ENCODE peak calls at places on chromosomes 1 and 21, in seven cellular contexts. J is fibroblast of the aortic adventitia, U is GM13976, H is fibroblast of mammary gland, B is MM.1S, G is GM06990, R is heart left ventricle. K is an unnamed sample.

GRCh38 chr1:19754482-19754881 is 45.2 kb downstream of the TMCO4 start:
- DNase-seq in J (no peak), U (no peak), H (no peak), B (no peak), G (no peak), R (no peak), K (no peak)

GRCh38 chr1:157497987-157498781 is 54.1 kb downstream of the FCRL5 start:
- DNase-seq in J (no peak), U (no peak), H (no peak), B (no peak), G (no peak), R (no peak), K (no peak)

GRCh38 chr1:176989754-176990153 is 174.8 kb downstream of the ASTN1 start:
- DNase-seq in J (no peak), U (no peak), H (no peak), B (no peak), G (no peak), R (no peak), K (no peak)

GRCh38 chr1:75034376-75034775 is 99.8 kb upstream of the LHX8 start:
- DNase-seq in J (no peak), U (no peak), H (no peak), B (no peak), G (no peak), R (no peak), K (no peak)

GRCh38 chr1:44228218-44228617 is 14.9 kb downstream of the DMAP1 start:
- DNase-seq in J (no peak), U (no peak), H (no peak), B (no peak), G (no peak), R (no peak), K (no peak)

GRCh38 chr1:156540955-156541354 is 31.4 kb downstream of the IQGAP3 start:
- DNase-seq in J (no peak), U (no peak), H (peak), B (no peak), G (no peak), R (no peak), K (no peak)

GRCh38 chr1:110477445-110477957 is 26.6 kb downstream of the PROK1 start:
- DNase-seq in J (no peak), U (no peak), H (no peak), B (no peak), G (no peak), R (no peak), K (no peak)

GRCh38 chr1:61397495-61397894 is 315.1 kb downstream of the NFIA start:
- DNase-seq in J (no peak), U (no peak), H (no peak), B (no peak), G (no peak), R (no peak), K (no peak)

GRCh38 chr1:204945565-204945977 is 74.9 kb downstream of the NFASC start:
- DNase-seq in J (no peak), U (no peak), H (no peak), B (no peak), G (no peak), R (no peak), K (no peak)

GRCh38 chr21:41487082-41487481 is 20.9 kb downstream of the TMPRSS2 start:
- DNase-seq in J (no peak), U (no peak), H (peak), B (no peak), G (no peak), R (no peak), K (no peak)

GRCh38 chr1:41380979-41381690 is 19.9 kb downstream of the FOXO6 start:
- DNase-seq in J (no peak), U (no peak), H (no peak), B (no peak), G (no peak), R (peak), K (peak)

GRCh38 chr1:9061252-9061948 is 8.0 kb downstream of the SLC2A5 start:
- DNase-seq in J (peak), U (no peak), H (no peak), B (no peak), G (no peak), R (no peak), K (no peak)

GRCh38 chr1:88890790-88891317 is 513 bp downstream of the GTF2B start:
- DNase-seq in J (peak), U (peak), H (peak), B (peak), G (no peak), R (no peak), K (no peak)

GRCh38 chr1:202029171-202029665 is 18.8 kb downstream of the ELF3 start:
- DNase-seq in J (peak), U (no peak), H (peak), B (no peak), G (no peak), R (no peak), K (no peak)

GRCh38 chr1:36516372-36517018 is 33.8 kb upstream of the CSF3R start:
- DNase-seq in J (peak), U (peak), H (peak), B (peak), G (peak), R (peak), K (peak)

GRCh38 chr1:180194546-180195207 is 35.4 kb upstream of the LHX4 start:
- DNase-seq in J (no peak), U (no peak), H (no peak), B (no peak), G (no peak), R (peak), K (no peak)

GRCh38 chr1:32886012-32886827 is at the start of gene HPCA:
- DNase-seq in J (peak), U (peak), H (peak), B (peak), G (no peak), R (peak), K (no peak)

GRCh38 chr1:20896824-20897223 is 109.7 kb upstream of the HP1BP3 start:
- DNase-seq in J (peak), U (no peak), H (peak), B (no peak), G (no peak), R (no peak), K (no peak)

GRCh38 chr21:38821248-38821647 is 15.5 kb downstream of the ETS2 start:
- DNase-seq in J (no peak), U (no peak), H (no peak), B (no peak), G (no peak), R (no peak), K (no peak)

GRCh38 chr1:204446413-204447111 is 34.9 kb upstream of the PPP1R15B start:
- DNase-seq in J (peak), U (peak), H (peak), B (peak), G (peak), R (peak), K (peak)

GRCh38 chr1:206978259-206978658 is 8.0 kb upstream of the FCAMR start:
- DNase-seq in J (no peak), U (no peak), H (no peak), B (no peak), G (no peak), R (no peak), K (no peak)

GRCh38 chr1:200179126-200179780 is 151.7 kb downstream of the NR5A2 start:
- DNase-seq in J (peak), U (no peak), H (peak), B (no peak), G (no peak), R (no peak), K (no peak)

GRCh38 chr1:50973875-50974617 is 4.0 kb downstream of the CDKN2C start:
- DNase-seq in J (no peak), U (no peak), H (no peak), B (no peak), G (no peak), R (no peak), K (no peak)

GRCh38 chr1:153614189-153614900 is 1.4 kb upstream of the S100A16 start:
- DNase-seq in J (no peak), U (no peak), H (no peak), B (no peak), G (no peak), R (no peak), K (no peak)
- TF ChIP-seq CTCF in J (peak), U (no peak), H (peak), B (no peak), G (no peak), R (no peak), K (no peak)

DNA sequence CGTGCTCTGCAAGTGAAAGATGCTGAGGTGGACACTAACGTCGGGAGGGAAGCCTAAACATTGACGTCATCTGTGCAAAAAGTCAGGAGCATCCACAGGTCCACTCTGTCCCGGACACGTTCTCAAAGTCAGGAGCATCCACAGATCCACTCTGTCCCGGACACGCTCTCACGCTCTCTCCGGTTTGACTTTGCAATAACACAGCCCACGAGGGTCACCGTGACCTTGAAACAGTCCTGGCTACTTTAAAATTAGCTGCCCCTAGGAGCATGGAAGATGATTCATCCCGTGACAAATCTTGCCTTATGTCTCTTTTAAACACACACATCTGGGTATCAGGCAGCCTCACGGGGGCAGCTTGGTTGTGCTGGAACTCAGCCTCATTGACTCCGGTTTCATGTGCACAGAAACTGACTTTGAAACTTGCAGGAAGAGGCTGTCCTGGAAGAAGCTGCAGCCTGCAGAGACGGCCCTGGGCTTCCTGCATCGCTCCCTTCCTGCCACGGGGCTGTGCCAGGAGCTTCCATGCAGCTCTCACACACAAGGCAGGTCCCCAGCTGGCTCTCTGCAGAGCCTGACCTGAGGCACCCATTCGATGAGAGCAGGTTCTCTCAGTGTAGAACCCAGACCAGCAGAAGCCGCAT is 18.1 kb upstream of the COL18A1 start:
- DNase-seq in J (peak), U (no peak), H (peak), B (no peak), G (no peak), R (peak), K (no peak)
- TF ChIP-seq CTCF in J (peak), U (no peak), H (peak), B (no peak), G (no peak), R (no peak), K (no peak)

GRCh38 chr1:154906621-154907081 is 29.9 kb downstream of the PMVK start:
- DNase-seq in J (no peak), U (no peak), H (peak), B (no peak), G (no peak), R (no peak), K (no peak)
- TF ChIP-seq CTCF in J (peak), U (peak), H (peak), B (peak), G (peak), R (peak), K (peak)

GRCh38 chr1:109134423-109134822 is 20.5 kb downstream of the ELAPOR1 start:
- DNase-seq in J (no peak), U (no peak), H (no peak), B (peak), G (no peak), R (no peak), K (no peak)
- TF ChIP-seq CTCF in J (no peak), U (no peak), H (no peak), B (no peak), G (no peak), R (no peak), K (no peak)

DNA sequence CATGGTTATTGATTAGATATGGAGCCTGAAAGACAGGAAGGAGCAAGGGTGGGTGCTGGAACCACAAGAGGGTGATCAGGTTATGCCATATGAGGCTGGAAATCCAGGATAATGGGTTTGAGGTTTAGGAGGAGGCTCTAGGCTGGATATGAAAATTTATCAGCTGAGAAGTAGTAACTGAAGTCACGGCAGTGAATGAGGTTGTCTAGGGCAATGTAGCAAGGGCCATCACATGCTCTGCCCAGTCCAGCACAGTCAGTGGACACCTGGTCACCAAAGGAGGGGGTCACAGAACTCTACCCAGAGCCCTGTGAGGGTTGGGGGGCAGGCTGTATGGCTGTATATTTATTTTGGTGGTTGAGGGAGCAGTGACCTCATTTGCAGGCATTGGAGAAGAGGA is 10.5 kb upstream of the TMEM61 start:
- DNase-seq in J (no peak), U (no peak), H (no peak), B (no peak), G (no peak), R (no peak), K (no peak)
- TF ChIP-seq CTCF in J (no peak), U (no peak), H (no peak), B (no peak), G (no peak), R (no peak), K (no peak)

GRCh38 chr1:229105109-229105508 is 165.8 kb upstream of the RAB4A start:
- DNase-seq in J (no peak), U (no peak), H (no peak), B (no peak), G (no peak), R (no peak), K (no peak)
- TF ChIP-seq CTCF in J (no peak), U (no peak), H (no peak), B (no peak), G (no peak), R (no peak), K (no peak)

GRCh38 chr21:34509151-34509550 is 2.9 kb downstream of the KCNE1 start:
- DNase-seq in J (no peak), U (no peak), H (no peak), B (peak), G (no peak), R (no peak), K (no peak)
- TF ChIP-seq CTCF in J (no peak), U (peak), H (peak), B (peak), G (peak), R (no peak), K (no peak)

GRCh38 chr1:248811514-248812490 is 13.9 kb downstream of the SH3BP5L start:
- DNase-seq in J (no peak), U (no peak), H (no peak), B (no peak), G (no peak), R (no peak), K (no peak)
- TF ChIP-seq CTCF in J (no peak), U (peak), H (no peak), B (peak), G (peak), R (no peak), K (no peak)

GRCh38 chr1:1618396-1619068 is 3.2 kb downstream of the MIB2 start:
- DNase-seq in J (no peak), U (no peak), H (no peak), B (no peak), G (no peak), R (peak), K (no peak)

GRCh38 chr1:1621682-1622577 is 6.6 kb downstream of the MIB2 start:
- DNase-seq in J (peak), U (no peak), H (peak), B (no peak), G (no peak), R (no peak), K (no peak)

GRCh38 chr1:1620433-1621139 is 5.3 kb downstream of the MIB2 start:
- DNase-seq in J (no peak), U (no peak), H (no peak), B (no peak), G (no peak), R (peak), K (no peak)

GRCh38 chr1:1621173-1621661 is 5.9 kb downstream of the MIB2 start:
- DNase-seq in J (no peak), U (no peak), H (no peak), B (no peak), G (no peak), R (no peak), K (no peak)

DNA sequence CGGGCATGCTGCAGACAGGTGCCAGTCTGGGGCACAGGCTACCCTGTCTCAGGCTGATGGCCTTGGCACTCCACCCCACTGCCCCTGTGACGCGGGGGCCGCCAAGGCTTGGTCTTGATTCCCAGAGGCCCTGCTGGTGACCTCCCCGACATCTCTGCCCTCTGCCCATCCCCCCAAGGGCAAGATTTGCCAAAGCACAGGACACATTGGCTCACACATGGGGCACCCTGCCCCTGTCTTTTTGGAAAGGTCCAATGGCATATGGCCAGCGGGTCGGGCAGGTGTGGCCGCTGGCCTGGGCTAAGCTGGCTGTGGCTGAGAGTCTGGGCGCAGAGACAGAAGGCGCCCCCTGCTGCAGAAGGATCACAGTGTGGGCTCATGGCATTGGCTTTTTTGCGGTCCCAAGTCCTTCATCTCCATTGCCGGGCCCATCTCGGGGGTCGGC is 4.6 kb downstream of the MIB2 start:
- DNase-seq in J (no peak), U (no peak), H (no peak), B (no peak), G (no peak), R (peak), K (no peak)
- TF ChIP-seq CTCF in J (peak), U (no peak), H (peak), B (peak), G (peak), R (peak), K (peak)

GRCh38 chr1:227255086-227255732 is 63.1 kb downstream of the CDC42BPA start:
- DNase-seq in J (no peak), U (no peak), H (no peak), B (no peak), G (no peak), R (no peak), K (no peak)

GRCh38 chr1:227253065-227253464 is 65.2 kb downstream of the CDC42BPA start:
- DNase-seq in J (no peak), U (no peak), H (no peak), B (no peak), G (no peak), R (no peak), K (no peak)

GRCh38 chr1:227261501-227261900 is 56.8 kb downstream of the CDC42BPA start:
- DNase-seq in J (no peak), U (no peak), H (no peak), B (no peak), G (no peak), R (no peak), K (no peak)

GRCh38 chr1:227260433-227260832 is 57.9 kb downstream of the CDC42BPA start:
- DNase-seq in J (no peak), U (no peak), H (no peak), B (no peak), G (no peak), R (no peak), K (no peak)

DNA sequence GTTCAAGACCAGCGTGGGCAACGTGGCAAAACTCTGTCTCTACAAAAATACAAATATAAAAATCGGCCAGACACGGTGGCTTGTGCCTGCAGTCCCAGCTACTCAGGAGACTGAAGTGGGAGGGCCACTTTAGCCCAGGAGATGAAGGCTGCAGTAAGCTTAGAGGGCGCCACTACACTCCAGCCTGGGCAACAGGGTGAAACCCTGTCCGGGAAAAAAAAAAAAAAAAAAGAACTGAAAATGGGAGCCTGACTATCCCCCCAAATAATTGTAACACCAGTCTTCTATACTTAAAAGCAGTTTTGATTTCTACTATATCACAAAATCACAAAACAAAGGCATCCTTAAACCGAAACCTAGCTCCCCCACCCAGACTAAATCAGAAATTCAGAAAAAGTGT is 60.3 kb downstream of the CDC42BPA start:
- DNase-seq in J (no peak), U (no peak), H (no peak), B (no peak), G (no peak), R (no peak), K (no peak)
- TF ChIP-seq CTCF in J (no peak), U (no peak), H (no peak), B (no peak), G (peak), R (no peak), K (no peak)

K was measured in D721Med.